ENCODE peak calls at places on chromosome 7, in five cellular contexts. J is transverse colon, Q is astrocyte, Z is thyroid gland, N is HepG2. U is an unnamed sample.

GRCh38 chr7:140998715-140999114 is 16.0 kb downstream of the MRPS33 start:
- DNase-seq in J (no peak), Q (no peak), Z (no peak), N (no peak), U (no peak)

GRCh38 chr7:89238156-89238555 is 442.6 kb upstream of the TEX47 start:
- DNase-seq in J (no peak), Q (peak; percentile 4), Z (no peak), N (no peak), U (no peak)

GRCh38 chr7:40833541-40834234 is 698.9 kb downstream of the SUGCT start:
- DNase-seq in J (no peak), Q (peak; percentile 20), Z (no peak), N (no peak), U (no peak)

GRCh38 chr7:7798510-7798909 is 80.1 kb upstream of the RPA3 start:
- DNase-seq in J (no peak), Q (no peak), Z (no peak), N (no peak), U (no peak)

GRCh38 chr7:70417061-70417655 is 714.8 kb upstream of the GALNT17 start:
- DNase-seq in J (no peak), Q (no peak), Z (no peak), N (no peak), U (no peak)

GRCh38 chr7:39613577-39613976 is 9.8 kb upstream of the RALA start:
- DNase-seq in J (no peak), Q (peak; percentile 61), Z (no peak), N (no peak), U (no peak)

GRCh38 chr7:114885836-114886235 is 36.1 kb upstream of the MDFIC start:
- DNase-seq in J (no peak), Q (peak; percentile 69), Z (no peak), N (no peak), U (no peak)

GRCh38 chr7:81226234-81226633 is 307.4 kb upstream of the SEMA3C start:
- DNase-seq in J (no peak), Q (no peak), Z (no peak), N (no peak), U (no peak)

GRCh38 chr7:117993377-117994003 is 120.2 kb upstream of the CTTNBP2 start:
- DNase-seq in J (peak; percentile 14), Q (peak; percentile 11), Z (peak; percentile 46), N (peak; percentile 18), U (no peak)

GRCh38 chr7:119175916-119176627 is 951.6 kb downstream of the ANKRD7 start:
- DNase-seq in J (no peak), Q (peak; percentile 47), Z (peak; percentile 12), N (peak; percentile 67), U (peak; percentile 51)

GRCh38 chr7:1106063-1106782 is 18.3 kb downstream of the GPER1 start:
- DNase-seq in J (no peak), Q (no peak), Z (peak; percentile 50), N (no peak), U (no peak)

GRCh38 chr7:143214789-143215679 is 6.8 kb upstream of the TAS2R40 start:
- DNase-seq in J (peak; percentile 64), Q (peak; percentile 63), Z (peak; percentile 50), N (peak; percentile 80), U (peak; percentile 69)

GRCh38 chr7:55044791-55045190 is 26.0 kb downstream of the EGFR start:
- DNase-seq in J (no peak), Q (peak; percentile 37), Z (no peak), N (no peak), U (no peak)

GRCh38 chr7:2681954-2682799 is 5.8 kb upstream of the AMZ1 start:
- DNase-seq in J (no peak), Q (no peak), Z (no peak), N (no peak), U (no peak)

GRCh38 chr7:24701232-24701898 is 55.9 kb downstream of the GSDME start:
- DNase-seq in J (no peak), Q (peak; percentile 94), Z (peak; percentile 39), N (no peak), U (no peak)

GRCh38 chr7:100895956-100896742 is 461 bp upstream of the ACHE start:
- DNase-seq in J (peak; percentile 78), Q (no peak), Z (peak; percentile 44), N (no peak), U (peak; percentile 76)

GRCh38 chr7:151013728-151014497 is 10.4 kb downstream of the ATG9B start:
- DNase-seq in J (peak; percentile 81), Q (peak; percentile 44), Z (peak; percentile 38), N (no peak), U (peak; percentile 74)

GRCh38 chr7:147245274-147245673 is 1128.7 kb downstream of the CNTNAP2 start:
- DNase-seq in J (peak; percentile 12), Q (no peak), Z (peak; percentile 44), N (peak; percentile 9), U (peak; percentile 26)

GRCh38 chr7:90594791-90595317 is 1.3 kb upstream of the CDK14 start:
- DNase-seq in J (no peak), Q (peak; percentile 95), Z (peak; percentile 52), N (no peak), U (no peak)

GRCh38 chr7:48962821-48963505 is 38.6 kb downstream of the CDC14C start:
- DNase-seq in J (no peak), Q (peak; percentile 83), Z (no peak), N (no peak), U (no peak)

GRCh38 chr7:121530251-121531174 is 134.4 kb upstream of the FAM3C start:
- DNase-seq in J (peak; percentile 33), Q (peak; percentile 100), Z (no peak), N (no peak), U (peak; percentile 27)

GRCh38 chr7:132412435-132412834 is 163.8 kb downstream of the PLXNA4 start:
- DNase-seq in J (no peak), Q (no peak), Z (no peak), N (no peak), U (no peak)

GRCh38 chr7:95493247-95493646 is 7.5 kb downstream of the ASB4 start:
- DNase-seq in J (no peak), Q (peak; percentile 48), Z (no peak), N (no peak), U (no peak)

GRCh38 chr7:70218006-70218405 is 619.7 kb downstream of the AUTS2 start:
- DNase-seq in J (no peak), Q (no peak), Z (no peak), N (no peak), U (no peak)

GRCh38 chr7:135763261-135763660 is 14.6 kb upstream of the FAM180A start:
- DNase-seq in J (no peak), Q (peak; percentile 65), Z (no peak), N (no peak), U (no peak)

GRCh38 chr7:84412161-84412969 is 217.8 kb upstream of the SEMA3A start:
- DNase-seq in J (no peak), Q (peak; percentile 97), Z (no peak), N (peak; percentile 3), U (no peak)

GRCh38 chr7:121023189-121023588 is 34.7 kb downstream of the CPED1 start:
- DNase-seq in J (no peak), Q (no peak), Z (no peak), N (no peak), U (no peak)

GRCh38 chr7:101687791-101688182 is 58.7 kb upstream of the MYL10 start:
- DNase-seq in J (no peak), Q (no peak), Z (no peak), N (no peak), U (no peak)

GRCh38 chr7:137074386-137075030 is 206.1 kb downstream of the CHRM2 start:
- DNase-seq in J (no peak), Q (peak; percentile 78), Z (no peak), N (no peak), U (no peak)

GRCh38 chr7:155371884-155372781 is 74.5 kb downstream of the INSIG1 start:
- DNase-seq in J (no peak), Q (no peak), Z (no peak), N (no peak), U (no peak)

GRCh38 chr7:155374276-155375252 is 76.9 kb downstream of the INSIG1 start:
- DNase-seq in J (no peak), Q (no peak), Z (no peak), N (no peak), U (no peak)

GRCh38 chr7:155375337-155376277 is 77.9 kb downstream of the INSIG1 start:
- DNase-seq in J (no peak), Q (peak; percentile 3), Z (no peak), N (no peak), U (no peak)

GRCh38 chr7:155372782-155373358 is 75.2 kb downstream of the INSIG1 start:
- DNase-seq in J (no peak), Q (no peak), Z (no peak), N (no peak), U (no peak)

GRCh38 chr7:155373359-155374273 is 75.9 kb downstream of the INSIG1 start:
- DNase-seq in J (no peak), Q (no peak), Z (no peak), N (no peak), U (no peak)
- H3K4me1 ChIP-seq in J (peaks cover 32% of the 10 kb centered on the region), Q (peaks cover 12% of the 10 kb centered on the region), Z (peaks cover 49% of the 10 kb centered on the region), N (no peaks in the 10 kb centered on the region), U (peaks cover 23% of the 10 kb centered on the region)

DNA sequence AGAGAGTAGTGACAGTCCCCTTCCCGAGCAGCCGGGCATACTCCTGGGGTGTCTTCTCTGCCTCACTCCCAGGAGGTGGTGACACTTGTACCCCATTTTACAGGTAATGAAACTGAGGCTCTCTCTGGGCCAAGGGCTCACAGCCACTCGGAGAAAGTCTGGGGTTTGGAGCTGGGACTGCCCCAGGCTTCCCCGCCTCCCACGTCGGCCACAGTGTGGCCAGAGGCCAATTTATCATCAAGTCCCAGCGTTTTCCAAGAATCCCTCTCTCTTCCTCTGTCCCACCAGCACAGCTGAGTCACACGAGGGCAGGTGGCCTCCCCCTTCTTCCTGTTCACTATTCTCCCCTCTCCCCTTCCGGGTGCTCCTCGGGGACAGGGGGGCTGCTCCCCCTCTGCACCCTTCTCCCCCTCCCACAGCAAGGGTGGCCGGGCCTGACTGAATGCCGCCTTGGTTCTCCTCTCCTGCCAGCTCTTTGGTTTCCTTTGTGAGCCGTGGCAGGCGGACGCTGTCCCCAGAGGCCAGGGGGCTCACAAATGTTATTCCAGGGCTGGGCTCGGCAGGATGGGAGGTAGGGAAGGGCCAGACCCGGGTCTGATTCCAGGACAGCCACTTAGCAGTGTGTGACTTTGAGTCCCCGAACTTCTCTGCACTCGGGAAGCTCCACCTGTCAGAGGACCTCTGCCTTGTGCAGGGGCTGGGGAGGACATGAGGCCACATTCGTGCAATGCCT is 17.7 kb downstream of the CLIP2 start:
- DNase-seq in J (peak; percentile 38), Q (peak; percentile 75), Z (peak; percentile 21), N (no peak), U (peak; percentile 38)
- H3K4me3 ChIP-seq in J (peak overlapping the region; percentile 3), Q (peak overlapping the region; percentile 29), Z (no peak overlapping the region), N (no peak overlapping the region), U (no peak overlapping the region)

GRCh38 chr7:155336812-155337602 is 39.3 kb downstream of the INSIG1 start:
- DNase-seq in J (no peak), Q (no peak), Z (peak; percentile 66), N (no peak), U (no peak)

GRCh38 chr7:155338632-155339320 is 41.1 kb downstream of the INSIG1 start:
- DNase-seq in J (no peak), Q (no peak), Z (no peak), N (no peak), U (no peak)

GRCh38 chr7:155340071-155340531 is 42.4 kb downstream of the INSIG1 start:
- DNase-seq in J (no peak), Q (no peak), Z (no peak), N (no peak), U (no peak)

GRCh38 chr7:155339474-155339873 is 41.8 kb downstream of the INSIG1 start:
- DNase-seq in J (no peak), Q (no peak), Z (no peak), N (no peak), U (no peak)

GRCh38 chr7:155337946-155338631 is 40.4 kb downstream of the INSIG1 start:
- DNase-seq in J (no peak), Q (no peak), Z (no peak), N (no peak), U (no peak)
- H3K4me1 ChIP-seq in J (no peaks in the 10 kb centered on the region), Q (no peaks in the 10 kb centered on the region), Z (peaks cover 12% of the 10 kb centered on the region), N (no peaks in the 10 kb centered on the region), U (no peaks in the 10 kb centered on the region)

GRCh38 chr7:38369816-38370493 is 96.5 kb upstream of the TARP start:
- DNase-seq in J (peak; percentile 88), Q (no peak), Z (peak; percentile 85), N (peak; percentile 33), U (peak; percentile 88)
- H3K4me3 ChIP-seq in J (no peak overlapping the region), Q (no peak overlapping the region), Z (no peak overlapping the region), N (no peak overlapping the region), U (no peak overlapping the region)

U was measured in colonic mucosa.